ENCODE peak calls at places on chromosomes 12 and 14, in four cellular contexts. P is coronary artery, C is A549, Q is A673. E is an unnamed sample.

GRCh38 chr12:132118876-132119275 is 25.2 kb downstream of the DDX51 start:
- DNase-seq in P (no peak), C (no peak), Q (no peak), E (no peak)

GRCh38 chr12:98745578-98746391 is 100.7 kb downstream of the APAF1 start:
- DNase-seq in P (no peak), C (no peak), Q (no peak), E (no peak)

GRCh38 chr14:101273091-101273490 is 288.2 kb upstream of the DIO3 start:
- DNase-seq in P (no peak), C (no peak), Q (no peak), E (no peak)

GRCh38 chr12:67474934-67475620 is 173.5 kb upstream of the DYRK2 start:
- DNase-seq in P (no peak), C (no peak), Q (no peak), E (no peak)

GRCh38 chr14:58243790-58244555 is 670 bp upstream of the PSMA3 start:
- DNase-seq in P (no peak), C (peak), Q (peak), E (no peak)

GRCh38 chr14:89331398-89331797 is 85.6 kb downstream of the FOXN3 start:
- DNase-seq in P (no peak), C (no peak), Q (no peak), E (no peak)

GRCh38 chr14:68342216-68342615 is 450.7 kb downstream of the ZFP36L1 start:
- DNase-seq in P (no peak), C (no peak), Q (no peak), E (no peak)

GRCh38 chr12:113250045-113250444 is 28.8 kb downstream of the TPCN1 start:
- DNase-seq in P (no peak), C (no peak), Q (no peak), E (no peak)

GRCh38 chr12:69252033-69252432 is 12.7 kb downstream of the CPSF6 start:
- DNase-seq in P (no peak), C (no peak), Q (no peak), E (no peak)

GRCh38 chr14:23296012-23296777 is 6.5 kb downstream of the PPP1R3E start:
- DNase-seq in P (no peak), C (no peak), Q (no peak), E (no peak)

GRCh38 chr12:72547593-72547992 is 275.4 kb downstream of the TRHDE start:
- DNase-seq in P (no peak), C (no peak), Q (peak), E (no peak)

GRCh38 chr12:95695741-95696140 is 94.8 kb downstream of the NTN4 start:
- DNase-seq in P (no peak), C (no peak), Q (no peak), E (no peak)

GRCh38 chr12:69510176-69510827 is 40.1 kb downstream of the FRS2 start:
- DNase-seq in P (no peak), C (no peak), Q (no peak), E (no peak)

DNA sequence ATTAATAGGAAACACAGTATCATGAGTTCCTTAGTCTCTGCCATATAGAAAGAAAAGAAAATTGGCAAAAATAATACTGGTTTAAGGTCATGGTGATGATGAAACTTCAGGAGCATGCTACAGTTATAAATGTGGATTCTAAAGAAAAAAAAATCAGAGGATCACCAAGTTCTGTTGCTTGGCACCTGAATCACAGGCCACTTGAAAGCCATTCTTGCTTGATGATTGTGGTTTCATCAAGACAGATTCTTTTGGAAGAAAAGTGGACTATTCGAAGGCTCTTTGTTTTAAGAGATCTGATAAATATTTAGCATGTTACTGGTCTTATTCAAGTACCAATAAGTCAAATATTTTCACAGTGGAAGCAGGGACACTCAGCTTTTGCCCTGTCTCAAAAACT is 148.9 kb downstream of the SAMD4A start:
- DNase-seq in P (no peak), C (no peak), Q (no peak), E (no peak)
- TF ChIP-seq CTCF in P (no peak), C (no peak), Q (no peak), E (no peak)

DNA sequence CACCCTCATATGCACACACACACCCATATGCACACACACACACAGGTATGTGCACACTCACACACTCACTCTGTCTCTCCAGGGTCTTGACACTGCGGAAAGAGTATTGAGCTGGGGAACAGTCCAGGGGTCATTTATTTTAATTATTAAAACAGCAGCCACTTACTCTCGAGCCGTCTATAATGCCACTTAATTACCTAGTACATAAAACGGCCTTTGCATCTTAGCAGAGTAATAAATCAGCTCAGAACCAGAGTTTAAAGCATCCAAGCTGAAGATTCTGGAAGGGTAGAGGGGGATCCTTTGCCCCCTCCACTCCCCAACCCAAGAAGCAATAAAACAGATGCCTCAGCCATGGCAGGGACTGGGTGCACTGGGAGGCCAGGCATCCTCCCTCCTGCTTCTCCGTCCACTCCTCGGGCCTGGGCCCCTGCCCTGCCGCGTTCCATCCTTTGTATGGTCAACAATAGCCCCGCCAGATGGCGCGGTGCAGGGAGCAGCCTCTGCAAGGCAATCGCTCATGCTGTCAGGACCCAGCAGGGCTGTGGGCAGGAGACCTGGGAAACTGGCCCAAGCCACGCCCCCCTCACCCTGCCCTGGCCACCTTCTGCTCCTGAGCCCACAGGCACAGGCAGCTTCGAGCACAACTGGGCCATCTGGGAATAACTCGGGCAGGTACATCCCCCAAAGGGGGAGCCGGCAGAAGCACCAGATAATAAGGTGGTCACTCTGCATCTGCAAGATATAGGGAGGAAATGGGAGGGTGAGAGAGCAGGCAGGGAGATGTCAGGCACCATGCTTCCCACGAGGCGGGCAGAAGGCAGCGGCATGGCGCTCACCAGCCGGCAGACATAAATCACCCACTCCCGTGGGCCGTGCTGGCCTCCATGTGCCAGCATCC is 40.9 kb downstream of the CCDC85C start:
- DNase-seq in P (no peak), C (peak), Q (no peak), E (peak)
- TF ChIP-seq CTCF in P (peak), C (peak), Q (no peak), E (peak)

GRCh38 chr14:102917469-102918211 is 4.8 kb upstream of the AMN start:
- DNase-seq in P (no peak), C (peak), Q (peak), E (peak)
- TF ChIP-seq CTCF in P (peak), C (peak), Q (peak), E (peak)

DNA sequence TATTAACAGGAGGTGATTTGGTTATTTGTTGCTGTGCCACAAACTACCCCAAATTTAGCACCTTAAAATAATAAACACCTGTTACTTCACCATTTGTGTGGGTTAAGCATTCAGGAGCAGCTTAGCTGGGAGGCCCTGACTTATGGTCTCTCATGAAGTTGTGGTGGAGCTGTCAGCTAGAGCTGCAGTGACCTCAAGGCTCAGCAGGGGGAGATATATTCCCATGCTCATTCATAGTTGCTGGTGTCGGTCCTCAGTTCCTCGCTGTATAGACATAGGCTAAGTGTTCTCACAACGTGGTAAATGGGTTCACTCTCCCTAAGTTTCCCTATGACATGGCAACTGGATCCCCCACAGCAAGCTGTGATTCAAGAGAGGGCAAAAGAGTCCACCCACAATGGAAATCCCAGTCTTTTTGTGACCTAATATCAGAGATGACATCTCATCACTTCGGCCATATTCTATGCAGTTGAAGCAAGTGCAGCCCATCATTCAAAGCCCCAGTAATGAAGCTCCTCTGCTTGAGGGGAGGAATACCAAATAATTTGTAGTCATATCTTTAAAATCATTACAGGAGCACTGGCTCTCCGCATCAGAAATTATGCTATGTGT is 41.1 kb downstream of the PRB3 start:
- DNase-seq in P (no peak), C (peak), Q (peak), E (peak)
- TF ChIP-seq CTCF in P (no peak), C (peak), Q (peak), E (peak)

GRCh38 chr14:94439453-94440057 is 13.0 kb downstream of the SERPINA11 start:
- DNase-seq in P (no peak), C (no peak), Q (no peak), E (no peak)
- TF ChIP-seq CTCF in P (no peak), C (no peak), Q (no peak), E (no peak)

DNA sequence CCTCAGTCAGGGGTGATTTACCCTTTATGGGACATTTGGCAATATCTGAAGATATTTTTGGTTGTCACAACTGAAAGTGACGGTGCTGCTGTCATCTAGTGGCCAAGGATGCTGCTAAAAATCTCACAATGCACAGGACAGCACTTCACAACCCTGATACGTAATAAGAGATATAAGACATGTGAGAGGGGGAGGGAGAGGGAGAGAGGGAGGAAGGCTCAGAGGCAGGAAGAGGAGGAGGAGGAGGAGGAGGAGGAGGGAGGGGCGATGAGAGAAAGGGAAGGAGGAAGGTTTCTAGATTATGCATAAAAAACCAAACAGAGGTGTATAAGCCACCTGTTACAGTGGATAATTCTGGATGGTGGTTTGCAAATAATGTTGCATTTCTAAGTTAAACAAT is 14.3 kb downstream of the MYL2 start:
- DNase-seq in P (no peak), C (no peak), Q (peak), E (no peak)
- TF ChIP-seq CTCF in P (no peak), C (no peak), Q (peak), E (no peak)

GRCh38 chr12:54169036-54169435 is 19.7 kb downstream of the SMUG1 start:
- DNase-seq in P (no peak), C (no peak), Q (no peak), E (no peak)
- TF ChIP-seq CTCF in P (no peak), C (no peak), Q (peak), E (peak)

GRCh38 chr12:6072302-6072752 is 52.1 kb downstream of the VWF start:
- DNase-seq in P (no peak), C (peak), Q (no peak), E (no peak)
- TF ChIP-seq CTCF in P (no peak), C (no peak), Q (no peak), E (no peak)

GRCh38 chr14:50062438-50063039 is 53.8 kb downstream of the VCPKMT start:
- DNase-seq in P (no peak), C (peak), Q (peak), E (no peak)

GRCh38 chr14:50063876-50064420 is 52.4 kb downstream of the VCPKMT start:
- DNase-seq in P (no peak), C (no peak), Q (no peak), E (no peak)

GRCh38 chr14:50061664-50062437 is 54.5 kb downstream of the VCPKMT start:
- DNase-seq in P (no peak), C (no peak), Q (peak), E (no peak)

GRCh38 chr14:50059773-50060629 is 56.4 kb downstream of the VCPKMT start:
- DNase-seq in P (no peak), C (no peak), Q (peak), E (no peak)

GRCh38 chr14:50060871-50061663 is 55.3 kb downstream of the VCPKMT start:
- DNase-seq in P (peak), C (peak), Q (peak), E (no peak)
- TF ChIP-seq CTCF in P (no peak), C (no peak), Q (peak), E (no peak)

DNA sequence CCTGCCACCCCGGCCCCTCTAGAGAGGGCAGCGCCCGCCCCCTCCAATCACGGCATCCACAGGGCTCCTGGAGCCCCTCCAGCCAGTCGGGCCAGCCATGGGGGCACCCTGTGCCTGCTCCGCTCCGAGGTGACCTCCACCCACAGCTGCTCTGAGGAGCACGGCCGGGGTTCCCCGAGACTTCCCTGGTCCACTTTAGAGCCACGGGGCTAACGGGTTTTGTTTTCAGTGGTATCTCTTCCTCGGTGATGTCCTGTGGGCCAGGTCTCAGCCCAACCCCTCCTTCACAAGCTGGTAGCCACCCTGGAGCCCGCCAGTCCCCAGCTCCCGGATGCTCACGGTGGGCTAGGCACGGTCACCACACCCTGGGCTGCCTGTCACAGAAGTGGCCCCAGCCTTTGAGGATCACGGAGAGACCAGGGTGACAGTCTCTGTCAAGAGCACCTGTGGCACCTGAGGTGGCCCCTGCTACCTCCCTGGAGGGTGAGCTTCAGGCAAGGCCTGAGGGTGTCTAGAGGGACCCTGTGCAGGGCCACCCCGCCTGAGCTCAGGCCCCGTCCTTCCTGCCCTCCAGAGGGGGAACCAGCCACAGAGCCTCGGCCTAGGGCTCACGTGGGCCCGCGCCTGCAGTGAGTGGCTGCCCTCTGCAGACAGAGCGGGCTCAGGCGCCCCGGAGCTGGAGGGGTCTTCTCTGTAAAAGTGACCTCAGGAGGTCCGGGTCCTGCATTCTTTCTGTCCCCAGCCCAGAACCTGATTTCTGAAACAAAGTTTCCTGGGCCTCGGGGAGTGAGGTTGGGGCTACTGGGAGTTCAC is 146.0 kb upstream of the C14orf180 start:
- DNase-seq in P (peak), C (no peak), Q (no peak), E (no peak)
- TF ChIP-seq CTCF in P (no peak), C (no peak), Q (no peak), E (no peak)